ENCODE peak calls at places on chromosomes 16 and 17, in six cellular contexts. I, B, D, E, A and M are unnamed samples.

GRCh38 chr17:30530346-30531025 is 53.3 kb downstream of the GOSR1 start:
- DNase-seq in D (peak), I (peak), E (no peak), A (no peak), B (peak), M (no peak)

GRCh38 chr16:79190542-79190941 is 410.0 kb downstream of the MAF start:
- DNase-seq in D (no peak), B (no peak), E (no peak), A (no peak), I (no peak), M (no peak)

GRCh38 chr17:33858121-33858520 is 397.0 kb upstream of the CCL2 start:
- DNase-seq in I (no peak), A (no peak), D (no peak), B (no peak), E (no peak), M (no peak)

GRCh38 chr16:27232875-27233605 is 29.7 kb downstream of the KDM8 start:
- DNase-seq in E (no peak), A (no peak), B (no peak), I (no peak), D (no peak), M (no peak)

GRCh38 chr16:64131423-64131822 is 990.4 kb downstream of the CDH11 start:
- DNase-seq in A (no peak), D (no peak), B (no peak), I (no peak), E (no peak), M (no peak)

GRCh38 chr16:57023541-57024249 is 34.3 kb downstream of the NLRC5 start:
- DNase-seq in D (no peak), B (no peak), I (no peak), E (no peak), A (no peak), M (no peak)

GRCh38 chr17:72713701-72714100 is 378.8 kb downstream of the SLC39A11 start:
- DNase-seq in A (no peak), E (no peak), I (no peak), B (no peak), D (no peak), M (no peak)

GRCh38 chr16:87956169-87956770 is 5.0 kb downstream of the BANP start:
- DNase-seq in I (no peak), D (peak), E (no peak), A (no peak), B (peak), M (no peak)

GRCh38 chr16:72990003-72990521 is 57.9 kb downstream of the ZFHX3 start:
- DNase-seq in B (peak), A (peak), E (no peak), I (peak), D (peak), M (no peak)

GRCh38 chr16:726438-727290 is at the start of the genes CCDC78 and HAGHL:
- DNase-seq in D (peak), A (no peak), I (peak), B (peak), E (no peak), M (no peak)

GRCh38 chr16:87550510-87550961 is 51.8 kb upstream of the JPH3 start:
- DNase-seq in A (no peak), E (peak), B (no peak), D (no peak), I (no peak), M (peak)

GRCh38 chr16:67441289-67441753 is 10.4 kb downstream of the HSD11B2 start:
- DNase-seq in A (no peak), D (no peak), E (no peak), B (no peak), I (no peak), M (no peak)

GRCh38 chr17:63418540-63418939 is 27.6 kb downstream of the CYB561 start:
- DNase-seq in E (no peak), B (no peak), I (no peak), D (no peak), A (no peak), M (no peak)

GRCh38 chr17:59106463-59107305 is at the start of gene TRIM37:
- DNase-seq in B (peak), I (peak), A (peak), D (peak), E (peak), M (peak)

GRCh38 chr17:19461139-19461538 is 50.1 kb downstream of the RNF112 start:
- DNase-seq in A (no peak), B (no peak), D (no peak), E (no peak), I (no peak), M (no peak)

GRCh38 chr16:57394444-57394843 is 10.1 kb upstream of the CCL17 start:
- DNase-seq in A (peak), D (no peak), I (no peak), E (no peak), B (peak), M (no peak)

GRCh38 chr17:8803531-8804416 is 4.6 kb upstream of the MFSD6L start:
- DNase-seq in I (peak), D (no peak), B (no peak), E (no peak), A (no peak), M (no peak)

GRCh38 chr17:19003966-19004600 is 481 bp downstream of the FAM83G start:
- DNase-seq in B (peak), D (peak), A (peak), E (peak), I (peak), M (peak)

GRCh38 chr17:59502800-59503199 is 62.6 kb upstream of the DHX40 start:
- DNase-seq in E (no peak), B (no peak), D (no peak), A (no peak), I (no peak), M (no peak)

GRCh38 chr16:48810803-48811453 is 200.9 kb upstream of the N4BP1 start:
- DNase-seq in B (no peak), A (no peak), E (no peak), I (no peak), D (no peak), M (peak)

GRCh38 chr17:14688134-14688533 is 387.3 kb downstream of the HS3ST3B1 start:
- DNase-seq in B (no peak), D (no peak), E (no peak), A (no peak), I (peak), M (no peak)

GRCh38 chr17:76545918-76546555 is 6.2 kb downstream of the PRCD start:
- DNase-seq in E (no peak), I (no peak), A (no peak), D (no peak), B (no peak), M (no peak)

GRCh38 chr16:8943001-8943763 is 20.5 kb downstream of the USP7 start:
- DNase-seq in B (no peak), A (no peak), D (no peak), E (no peak), I (no peak), M (no peak)

GRCh38 chr17:46976626-46977270 is 2.3 kb downstream of the RPRML start:
- DNase-seq in A (no peak), I (no peak), B (no peak), E (no peak), D (no peak), M (no peak)

GRCh38 chr17:41008811-41009210 is at the start of gene KRTAP3-1:
- DNase-seq in I (no peak), E (no peak), A (no peak), D (no peak), B (no peak), M (no peak)